ENCODE peak calls at places on chromosomes 11 and 22, in six cellular contexts. G is IMR-90, Z is sigmoid colon, I is heart left ventricle, S is uterus, F is esophagus squamous epithelium. B is an unnamed sample.

GRCh38 chr22:33803371-33803770 is 116.9 kb downstream of the LARGE1 start:
- DNase-seq in G (peak; percentile 98), Z (peak; percentile 66), I (no peak), S (peak; percentile 30), F (no peak), B (peak; percentile 21)

GRCh38 chr11:117705866-117706265 is 91.2 kb downstream of the DSCAML1 start:
- DNase-seq in G (no peak), Z (no peak), I (no peak), S (no peak), F (no peak), B (no peak)

GRCh38 chr11:20113147-20113435 is 47.2 kb downstream of the DBX1 start:
- DNase-seq in G (no peak), Z (no peak), I (no peak), S (no peak), F (no peak), B (no peak)

GRCh38 chr11:103601230-103601846 is 435.1 kb upstream of the DDI1 start:
- DNase-seq in G (peak; percentile 74), Z (no peak), I (no peak), S (no peak), F (no peak), B (peak; percentile 9)

GRCh38 chr11:122776546-122776945 is 61.8 kb upstream of the CRTAM start:
- DNase-seq in G (no peak), Z (no peak), I (no peak), S (no peak), F (no peak), B (no peak)

GRCh38 chr11:128205796-128206195 is 381.6 kb downstream of the ETS1 start:
- DNase-seq in G (no peak), Z (no peak), I (no peak), S (no peak), F (no peak), B (no peak)

GRCh38 chr22:37167176-37167980 is 17.7 kb upstream of the IL2RB start:
- DNase-seq in G (no peak), Z (peak; percentile 59), I (peak; percentile 51), S (no peak), F (no peak), B (no peak)

GRCh38 chr22:45483319-45483718 is 19.4 kb upstream of the FBLN1 start:
- DNase-seq in G (no peak), Z (no peak), I (no peak), S (no peak), F (no peak), B (no peak)

GRCh38 chr11:118342503-118343161 is at the start of gene CD3D:
- DNase-seq in G (no peak), Z (no peak), I (no peak), S (no peak), F (no peak), B (no peak)

GRCh38 chr22:50734986-50735738 is 2.8 kb upstream of the ACR start:
- DNase-seq in G (no peak), Z (peak; percentile 44), I (peak; percentile 43), S (no peak), F (no peak), B (no peak)

GRCh38 chr11:125842319-125842948 is 9.3 kb downstream of the PATE4 start:
- DNase-seq in G (no peak), Z (no peak), I (no peak), S (no peak), F (no peak), B (no peak)

GRCh38 chr11:73322986-73323306 is 14.9 kb downstream of the ARHGEF17 start:
- DNase-seq in G (no peak), Z (no peak), I (no peak), S (no peak), F (no peak), B (no peak)

GRCh38 chr11:2130881-2131352 is 8.3 kb downstream of the IGF2 start:
- DNase-seq in G (no peak), Z (no peak), I (peak; percentile 42), S (no peak), F (no peak), B (no peak)

GRCh38 chr11:15769203-15769602 is 587.1 kb downstream of the SOX6 start:
- DNase-seq in G (no peak), Z (no peak), I (no peak), S (no peak), F (no peak), B (no peak)

GRCh38 chr11:45233121-45233803 is 52.9 kb downstream of the SYT13 start:
- DNase-seq in G (peak; percentile 37), Z (peak; percentile 86), I (peak; percentile 82), S (peak; percentile 78), F (no peak), B (peak; percentile 95)

GRCh38 chr11:35856756-35857155 is 87.1 kb upstream of the LDLRAD3 start:
- DNase-seq in G (no peak), Z (no peak), I (no peak), S (no peak), F (no peak), B (no peak)

GRCh38 chr11:114169321-114169749 is 109.8 kb downstream of the ZBTB16 start:
- DNase-seq in G (no peak), Z (peak; percentile 91), I (peak; percentile 61), S (peak; percentile 72), F (no peak), B (no peak)

GRCh38 chr11:114170226-114170625 is 110.7 kb downstream of the ZBTB16 start:
- DNase-seq in G (no peak), Z (no peak), I (no peak), S (no peak), F (no peak), B (no peak)

GRCh38 chr11:114172055-114172861 is 112.7 kb downstream of the ZBTB16 start:
- DNase-seq in G (no peak), Z (no peak), I (no peak), S (no peak), F (no peak), B (no peak)

GRCh38 chr11:114172871-114173444 is 113.4 kb downstream of the ZBTB16 start:
- DNase-seq in G (no peak), Z (no peak), I (no peak), S (no peak), F (no peak), B (no peak)

GRCh38 chr11:114171257-114172054 is 111.9 kb downstream of the ZBTB16 start:
- DNase-seq in G (no peak), Z (peak; percentile 93), I (peak; percentile 95), S (peak; percentile 84), F (no peak), B (no peak)
- TF ChIP-seq POLR2A in G (no peak), Z (no peak), I (peak; percentile 49), S (no peak), F (no peak), B (no peak)

GRCh38 chr11:5701184-5701583 is 11.6 kb downstream of the TRIM22 start:
- DNase-seq in G (no peak), Z (no peak), I (no peak), S (no peak), F (no peak), B (no peak)

GRCh38 chr11:5700422-5701064 is 11.0 kb downstream of the TRIM22 start:
- DNase-seq in G (no peak), Z (no peak), I (no peak), S (no peak), F (no peak), B (no peak)

GRCh38 chr11:5696210-5696609 is 6.6 kb downstream of the TRIM22 start:
- DNase-seq in G (peak; percentile 7), Z (no peak), I (no peak), S (no peak), F (no peak), B (no peak)

GRCh38 chr11:5694642-5695041 is 5.1 kb downstream of the TRIM22 start:
- DNase-seq in G (no peak), Z (no peak), I (no peak), S (no peak), F (no peak), B (no peak)

DNA sequence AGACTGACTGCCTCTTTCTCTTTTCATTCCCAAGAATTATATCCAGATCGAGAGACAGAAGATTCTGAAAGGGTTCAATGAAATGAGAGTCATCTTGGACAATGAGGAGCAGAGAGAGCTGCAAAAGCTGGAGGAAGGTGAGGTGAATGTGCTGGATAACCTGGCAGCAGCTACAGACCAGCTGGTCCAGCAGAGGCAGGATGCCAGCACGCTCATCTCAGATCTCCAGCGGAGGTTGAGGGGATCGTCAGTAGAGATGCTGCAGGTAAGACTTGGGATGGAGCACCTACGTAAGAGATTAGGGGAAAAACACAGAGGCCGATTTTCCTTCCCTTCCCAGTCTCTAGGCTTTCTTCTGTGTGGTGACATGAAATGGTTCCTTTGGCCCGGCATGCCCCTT is 8.7 kb downstream of the TRIM22 start:
- DNase-seq in G (no peak), Z (no peak), I (no peak), S (no peak), F (no peak), B (no peak)
- TF ChIP-seq POLR2A in G (no peak), Z (no peak), I (no peak), S (no peak), F (no peak), B (no peak)

GRCh38 chr22:28450109-28450508 is 229.5 kb downstream of the TTC28 start:
- DNase-seq in G (peak; percentile 9), Z (no peak), I (no peak), S (no peak), F (no peak), B (no peak)

GRCh38 chr22:28444659-28445058 is 235.0 kb downstream of the TTC28 start:
- DNase-seq in G (no peak), Z (no peak), I (no peak), S (no peak), F (no peak), B (no peak)

GRCh38 chr22:28454431-28455064 is 225.1 kb downstream of the TTC28 start:
- DNase-seq in G (no peak), Z (no peak), I (no peak), S (no peak), F (no peak), B (no peak)

GRCh38 chr22:28442951-28443876 is 236.4 kb downstream of the TTC28 start:
- DNase-seq in G (peak; percentile 76), Z (peak; percentile 84), I (peak; percentile 78), S (peak; percentile 54), F (no peak), B (peak; percentile 30)

DNA sequence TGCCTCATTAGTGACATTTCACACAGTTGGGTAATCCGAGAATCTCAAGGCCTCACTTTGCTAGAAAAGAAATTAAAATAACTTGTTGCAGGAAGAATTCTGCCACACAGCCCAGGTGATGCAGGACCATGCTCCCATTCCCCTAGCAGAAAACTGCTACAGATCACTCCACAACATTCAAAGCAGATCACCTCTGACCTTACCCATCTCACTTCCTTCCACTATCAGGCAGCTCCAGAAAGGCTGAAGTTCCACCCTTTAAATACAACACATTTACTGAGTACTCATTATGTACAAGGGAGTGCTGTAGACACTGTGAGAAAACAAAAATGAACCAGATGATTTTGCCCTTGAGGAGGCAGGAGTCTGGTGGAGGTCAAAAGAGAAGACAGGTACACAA is 231.0 kb downstream of the TTC28 start:
- DNase-seq in G (no peak), Z (no peak), I (no peak), S (no peak), F (no peak), B (no peak)
- TF ChIP-seq POLR2A in G (no peak), Z (no peak), I (no peak), S (no peak), F (no peak), B (no peak)

DNA sequence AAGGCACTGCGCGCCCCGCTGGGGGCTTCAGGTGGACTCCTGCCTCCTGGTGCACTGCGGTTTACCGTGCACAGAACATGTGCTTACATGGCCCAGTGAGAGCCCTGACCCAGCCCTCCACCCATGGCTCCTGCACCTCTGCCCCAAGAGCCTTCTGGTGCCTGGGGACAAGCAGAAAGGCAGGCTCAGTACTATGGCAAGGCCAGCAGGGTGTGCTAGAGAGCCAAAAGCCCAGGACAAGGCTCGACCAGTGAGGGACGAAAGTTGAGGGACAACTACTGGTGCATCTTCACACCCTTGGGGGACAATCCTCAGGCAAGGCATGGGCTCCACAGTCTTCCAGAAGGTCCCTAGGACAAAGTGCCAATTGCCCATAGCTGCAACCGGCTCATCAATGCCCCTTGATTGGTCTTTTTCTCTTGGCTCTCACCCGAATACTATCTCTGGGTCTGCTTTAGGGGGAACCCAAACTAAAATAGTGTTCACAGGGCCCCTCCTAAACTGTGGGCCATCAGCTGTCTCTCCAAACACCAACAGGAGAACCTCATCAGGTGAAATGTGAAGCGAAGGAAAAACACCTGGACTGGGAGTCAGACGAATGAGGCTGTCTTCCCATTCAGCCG is 13.5 kb downstream of the PGA5 start:
- DNase-seq in G (peak; percentile 52), Z (no peak), I (peak; percentile 77), S (peak; percentile 46), F (no peak), B (peak; percentile 85)
- TF ChIP-seq POLR2A in G (no peak), Z (no peak), I (no peak), S (no peak), F (no peak), B (no peak)

B was measured in H54.